ENCODE peak calls at places on chromosomes 1 and 21, in six cellular contexts. S, E, F, J, M and T are unnamed samples.

GRCh38 chr1:248873993-248874671 is 15.2 kb upstream of the ZNF692 start:
- DNase-seq in F (no peak), J (no peak), M (peak), S (peak), E (peak), T (peak)

GRCh38 chr21:45228171-45228641 is 59.5 kb downstream of the POFUT2 start:
- DNase-seq in E (peak), S (peak), M (peak), F (peak), J (no peak), T (no peak)

GRCh38 chr1:113946668-113947387 is 17.7 kb downstream of the HIPK1 start:
- DNase-seq in F (no peak), M (no peak), J (no peak), S (no peak), E (no peak), T (no peak)

GRCh38 chr1:30132602-30133271 is 590.6 kb downstream of the MATN1 start:
- DNase-seq in F (no peak), M (no peak), S (no peak), E (no peak), J (no peak), T (no peak)

GRCh38 chr1:85555867-85556577 is 24.5 kb upstream of the CCN1 start:
- DNase-seq in M (peak), S (no peak), J (no peak), F (no peak), E (peak), T (no peak)

GRCh38 chr21:45111703-45112102 is 37.3 kb downstream of the ADARB1 start:
- DNase-seq in F (no peak), M (no peak), S (no peak), J (no peak), E (no peak), T (no peak)

GRCh38 chr1:206766251-206766856 is 4.2 kb upstream of the IL19 start:
- DNase-seq in E (peak), F (peak), M (peak), S (no peak), J (no peak), T (no peak)

GRCh38 chr21:42704861-42705260 is 51.4 kb downstream of the PDE9A start:
- DNase-seq in F (no peak), M (no peak), S (no peak), E (no peak), J (no peak), T (no peak)

GRCh38 chr1:99579691-99580171 is 66.2 kb upstream of the PALMD start:
- DNase-seq in J (no peak), E (no peak), M (peak), S (no peak), F (no peak), T (no peak)

GRCh38 chr1:13948851-13949490 is 249.0 kb downstream of the PRDM2 start:
- DNase-seq in F (no peak), S (peak), J (no peak), M (peak), E (peak), T (peak)

GRCh38 chr1:12179111-12179519 is 12.3 kb downstream of the TNFRSF1B start:
- DNase-seq in S (peak), E (no peak), M (no peak), J (peak), F (no peak), T (no peak)

GRCh38 chr21:38520511-38520910 is 22.2 kb upstream of the ERG start:
- DNase-seq in F (no peak), M (peak), E (no peak), S (no peak), J (no peak), T (no peak)

GRCh38 chr1:241990040-241990439 is 8.9 kb downstream of the MAP1LC3C start:
- DNase-seq in M (peak), E (peak), F (peak), J (no peak), S (peak), T (peak)

GRCh38 chr1:53641481-53642214 is 97.3 kb downstream of the GLIS1 start:
- DNase-seq in E (no peak), F (no peak), M (no peak), J (peak), S (no peak), T (peak)

GRCh38 chr1:109425902-109426277 is 358 bp downstream of the PSMA5 start:
- DNase-seq in F (no peak), J (no peak), M (peak), E (peak), S (no peak), T (no peak)

GRCh38 chr1:116330342-116330652 is 42.7 kb upstream of the ATP1A1 start:
- DNase-seq in S (no peak), F (peak), E (no peak), M (no peak), J (no peak), T (no peak)

GRCh38 chr1:23951646-23952095 is 8.0 kb upstream of the PNRC2 start:
- DNase-seq in S (no peak), M (peak), E (peak), F (peak), J (no peak), T (no peak)

GRCh38 chr1:7454052-7454815 is 316.9 kb upstream of the VAMP3 start:
- DNase-seq in F (no peak), E (peak), M (no peak), S (no peak), J (no peak), T (no peak)

GRCh38 chr1:115650961-115651360 is 9.2 kb downstream of the VANGL1 start:
- DNase-seq in E (no peak), J (no peak), S (no peak), M (no peak), F (no peak), T (no peak)

GRCh38 chr1:181588631-181589030 is 105.3 kb downstream of the CACNA1E start:
- DNase-seq in S (no peak), M (peak), J (no peak), F (no peak), E (no peak), T (no peak)

GRCh38 chr1:205543351-205544305 is 39.2 kb downstream of the CDK18 start:
- DNase-seq in S (peak), E (peak), F (no peak), J (no peak), M (peak), T (peak)

GRCh38 chr1:59635057-59635456 is 179.7 kb upstream of the HOOK1 start:
- DNase-seq in M (no peak), S (no peak), E (peak), J (no peak), F (no peak), T (no peak)

GRCh38 chr1:167738158-167738557 is 16.4 kb downstream of the MPZL1 start:
- DNase-seq in M (no peak), E (no peak), F (no peak), J (no peak), S (no peak), T (no peak)

GRCh38 chr1:96087719-96088118 is 633.9 kb upstream of the PTBP2 start:
- DNase-seq in M (no peak), F (no peak), E (no peak), J (no peak), S (no peak), T (no peak)

GRCh38 chr1:89600792-89601191 is 32.1 kb upstream of the LRRC8C start:
- DNase-seq in E (no peak), S (no peak), M (no peak), J (no peak), F (no peak), T (no peak)

GRCh38 chr1:161119017-161119378 is 1.1 kb downstream of the NIT1 start:
- DNase-seq in J (peak), E (peak), S (no peak), M (peak), F (no peak), T (no peak)

GRCh38 chr1:188127507-188127906 is 1298.8 kb downstream of the PLA2G4A start:
- DNase-seq in F (no peak), S (no peak), M (no peak), J (no peak), E (no peak), T (no peak)

GRCh38 chr1:19644761-19645543 is 841 bp downstream of the NBL1 start:
- DNase-seq in E (no peak), S (no peak), J (no peak), F (no peak), M (peak), T (peak)

GRCh38 chr1:19643602-19644419 is at the start of gene NBL1:
- DNase-seq in F (no peak), J (no peak), E (peak), S (peak), M (peak), T (peak)

GRCh38 chr1:19644422-19644760 is 280 bp downstream of the NBL1 start:
- DNase-seq in S (no peak), M (no peak), E (no peak), J (no peak), F (no peak), T (no peak)

GRCh38 chr1:19640363-19641316 is 3.5 kb upstream of the NBL1 start:
- DNase-seq in S (no peak), E (no peak), F (no peak), J (no peak), M (peak), T (no peak)

DNA sequence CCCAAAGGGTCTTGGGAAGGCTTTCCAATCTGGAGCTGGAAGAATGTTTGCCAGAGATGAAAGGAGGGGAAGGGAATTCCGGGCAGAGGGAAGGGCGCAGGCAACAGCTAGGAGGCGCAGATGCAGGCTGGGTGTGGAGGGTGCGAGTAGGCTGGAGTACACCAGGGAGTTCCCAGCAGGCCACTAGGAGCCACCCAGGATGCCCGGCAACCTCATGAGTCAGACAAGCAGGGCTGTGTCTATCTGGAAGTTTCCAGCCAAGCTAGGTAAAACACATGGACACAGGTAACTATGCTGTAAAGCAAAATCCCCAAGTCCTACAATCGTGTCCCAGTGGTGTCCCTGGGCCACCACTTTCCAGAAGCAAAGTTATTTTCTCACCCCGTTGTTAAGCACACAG is 998 bp upstream of the NBL1 start:
- DNase-seq in E (peak), S (no peak), F (no peak), J (no peak), M (peak), T (no peak)
- TF ChIP-seq CTCF in E (no peak), S (no peak), F (peak), J (no peak), M (no peak), T (no peak)

GRCh38 chr1:220768127-220768601 is 18.5 kb upstream of the MTARC1 start:
- DNase-seq in S (no peak), M (no peak), F (no peak), J (peak), E (no peak), T (no peak)
- TF ChIP-seq CTCF in S (no peak), M (no peak), F (no peak), J (peak), E (no peak), T (no peak)

GRCh38 chr21:26834181-26834945 is 10.8 kb downstream of the ADAMTS1 start:
- DNase-seq in J (no peak), S (no peak), M (no peak), E (no peak), F (no peak), T (no peak)
- TF ChIP-seq CTCF in J (no peak), S (peak), M (no peak), E (peak), F (peak), T (no peak)

DNA sequence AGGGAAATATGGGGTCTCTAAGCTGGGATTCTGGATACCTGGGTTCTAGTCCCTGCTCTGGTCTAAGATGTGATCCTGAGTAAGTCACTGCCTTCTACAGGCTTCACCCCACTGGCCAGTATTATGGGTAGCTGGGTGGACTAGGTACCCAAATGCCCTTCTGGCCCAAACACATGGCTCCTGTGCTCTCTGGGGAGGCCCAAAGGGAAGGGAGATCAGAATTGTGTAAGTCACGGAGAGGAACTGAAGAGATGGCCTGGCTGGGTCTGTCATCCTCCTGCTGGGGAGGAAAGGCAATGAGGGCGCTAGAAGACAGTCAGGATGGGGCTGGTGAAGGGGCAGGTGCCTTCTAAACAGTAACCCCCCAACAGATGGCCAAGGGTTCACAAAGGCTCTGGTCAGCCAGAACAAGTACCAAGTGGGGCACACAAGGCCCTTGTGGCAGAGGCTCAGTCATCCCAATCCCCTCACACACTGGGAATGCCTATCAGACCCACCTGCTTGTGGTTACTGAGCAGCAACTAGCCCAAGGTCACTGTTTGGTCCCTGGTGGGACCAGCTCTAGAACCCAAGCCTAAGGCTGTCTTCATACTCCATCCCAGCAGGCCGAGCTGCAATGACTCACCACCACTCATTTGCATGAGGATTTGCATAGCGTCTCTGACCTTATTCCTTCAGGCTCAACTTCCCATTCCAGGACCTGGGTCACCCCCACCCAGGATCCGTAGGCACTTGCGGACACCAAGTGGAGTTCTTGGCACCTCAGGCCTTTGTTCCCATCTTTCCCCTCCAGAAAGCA is 9.2 kb downstream of the MEF2D start:
- DNase-seq in J (no peak), E (no peak), F (no peak), M (no peak), S (no peak), T (no peak)
- TF ChIP-seq CTCF in J (no peak), E (no peak), F (no peak), M (no peak), S (no peak), T (no peak)